ENCODE peak calls at places on chromosomes 7 and 10, in ten cellular contexts. Y, P, A, U, G, V, N, Q, T and Z are unnamed samples.

GRCh38 chr7:110264288-110264687 is 826.6 kb upstream of the LRRN3 start:
- DNase-seq in Y (no peak), P (no peak), A (no peak), U (no peak), G (no peak), V (no peak), N (no peak), Q (no peak), T (no peak), Z (no peak)

GRCh38 chr7:133230591-133231194 is 22.2 kb upstream of the EXOC4 start:
- DNase-seq in Y (peak; percentile 75), P (peak; percentile 61), A (peak; percentile 27), U (peak; percentile 58), G (peak; percentile 72), V (no peak), N (peak; percentile 32), Q (peak; percentile 35), T (no peak), Z (no peak)

GRCh38 chr7:98872328-98872924 is 2.6 kb upstream of the TMEM130 start:
- DNase-seq in Y (no peak), P (no peak), A (no peak), U (no peak), G (no peak), V (peak; percentile 6), N (no peak), Q (no peak), T (no peak), Z (peak; percentile 13)

GRCh38 chr10:129894721-129895120 is 69.4 kb downstream of the EBF3 start:
- DNase-seq in Y (no peak), P (no peak), A (no peak), U (no peak), G (no peak), V (no peak), N (no peak), Q (no peak), T (no peak), Z (no peak)

GRCh38 chr7:106345421-106346166 is 60.8 kb upstream of the NAMPT start:
- DNase-seq in Y (peak; percentile 78), P (no peak), A (no peak), U (no peak), G (peak; percentile 64), V (no peak), N (no peak), Q (no peak), T (no peak), Z (no peak)

GRCh38 chr7:130733866-130734524 is at the start of gene KLF14:
- DNase-seq in Y (peak; percentile 20), P (peak; percentile 30), A (no peak), U (peak; percentile 16), G (no peak), V (peak; percentile 66), N (peak; percentile 19), Q (peak; percentile 17), T (peak; percentile 24), Z (no peak)

GRCh38 chr7:85130702-85131101 is 56.2 kb downstream of the SEMA3D start:
- DNase-seq in Y (no peak), P (no peak), A (no peak), U (no peak), G (no peak), V (no peak), N (no peak), Q (no peak), T (no peak), Z (no peak)

GRCh38 chr10:133359554-133359971 is 1.7 kb upstream of the FUOM start:
- DNase-seq in Y (no peak), P (peak; percentile 56), A (peak; percentile 28), U (no peak), G (no peak), V (no peak), N (peak; percentile 28), Q (peak; percentile 82), T (peak; percentile 60), Z (no peak)

GRCh38 chr7:99000904-99001442 is 122.6 kb downstream of the TRRAP start:
- DNase-seq in Y (no peak), P (no peak), A (no peak), U (no peak), G (no peak), V (peak; percentile 18), N (no peak), Q (no peak), T (no peak), Z (no peak)

GRCh38 chr7:137283147-137283546 is 60.4 kb downstream of the PTN start:
- DNase-seq in Y (no peak), P (no peak), A (no peak), U (no peak), G (no peak), V (no peak), N (no peak), Q (no peak), T (no peak), Z (no peak)

GRCh38 chr10:18260308-18260971 is 120.2 kb downstream of the CACNB2 start:
- DNase-seq in Y (no peak), P (no peak), A (no peak), U (no peak), G (no peak), V (no peak), N (no peak), Q (no peak), T (no peak), Z (no peak)

GRCh38 chr7:40604601-40605438 is 470.0 kb downstream of the SUGCT start:
- DNase-seq in Y (peak; percentile 81), P (peak; percentile 72), A (no peak), U (peak; percentile 56), G (peak; percentile 77), V (no peak), N (no peak), Q (peak; percentile 22), T (peak; percentile 63), Z (no peak)

GRCh38 chr7:28055161-28055544 is 125.4 kb downstream of the JAZF1 start:
- DNase-seq in Y (no peak), P (no peak), A (no peak), U (no peak), G (no peak), V (no peak), N (no peak), Q (no peak), T (no peak), Z (no peak)

GRCh38 chr7:92904292-92905131 is 68.1 kb upstream of the CDK6 start:
- DNase-seq in Y (peak; percentile 84), P (peak; percentile 60), A (peak; percentile 57), U (no peak), G (peak; percentile 72), V (no peak), N (peak; percentile 98), Q (no peak), T (no peak), Z (peak; percentile 48)

GRCh38 chr7:34081931-34082330 is 176.6 kb downstream of the BMPER start:
- DNase-seq in Y (no peak), P (no peak), A (no peak), U (no peak), G (no peak), V (no peak), N (no peak), Q (no peak), T (no peak), Z (no peak)

GRCh38 chr7:139341058-139341775 is at the start of gene FMC1:
- DNase-seq in Y (peak; percentile 97), P (peak; percentile 90), A (peak; percentile 72), U (peak; percentile 83), G (peak; percentile 97), V (peak; percentile 96), N (peak; percentile 89), Q (peak; percentile 94), T (peak; percentile 95), Z (peak; percentile 95)
- TF ChIP-seq CTCF in Y (peak; percentile 36), P (peak; percentile 34), A (peak; percentile 47), U (peak; percentile 46), G (peak; percentile 19), V (no peak), N (peak; percentile 41), Q (peak; percentile 54), T (no peak), Z (peak; percentile 70)

GRCh38 chr10:12615296-12616220 is 266.2 kb downstream of the CAMK1D start:
- DNase-seq in Y (no peak), P (no peak), A (no peak), U (no peak), G (no peak), V (no peak), N (no peak), Q (no peak), T (no peak), Z (no peak)

GRCh38 chr10:12622016-12622415 is 272.7 kb downstream of the CAMK1D start:
- DNase-seq in Y (no peak), P (no peak), A (no peak), U (no peak), G (no peak), V (no peak), N (no peak), Q (no peak), T (no peak), Z (no peak)

GRCh38 chr10:12614390-12615003 is 265.1 kb downstream of the CAMK1D start:
- DNase-seq in Y (no peak), P (no peak), A (no peak), U (no peak), G (no peak), V (no peak), N (no peak), Q (no peak), T (no peak), Z (no peak)

GRCh38 chr10:12613144-12613543 is 263.8 kb downstream of the CAMK1D start:
- DNase-seq in Y (no peak), P (no peak), A (no peak), U (no peak), G (no peak), V (no peak), N (no peak), Q (no peak), T (no peak), Z (no peak)

GRCh38 chr10:12617205-12618175 is 268.1 kb downstream of the CAMK1D start:
- DNase-seq in Y (no peak), P (no peak), A (no peak), U (no peak), G (no peak), V (no peak), N (peak; percentile 14), Q (no peak), T (no peak), Z (no peak)
- TF ChIP-seq CTCF in Y (no peak), P (no peak), A (no peak), U (no peak), G (no peak), V (no peak), N (no peak), Q (no peak), T (no peak), Z (no peak)

GRCh38 chr7:7247658-7248057 is 65.3 kb downstream of the C1GALT1 start:
- DNase-seq in Y (no peak), P (no peak), A (no peak), U (no peak), G (no peak), V (no peak), N (no peak), Q (no peak), T (no peak), Z (no peak)
- TF ChIP-seq CTCF in Y (no peak), P (no peak), A (no peak), U (no peak), G (no peak), V (no peak), N (no peak), Q (no peak), T (no peak), Z (no peak)

DNA sequence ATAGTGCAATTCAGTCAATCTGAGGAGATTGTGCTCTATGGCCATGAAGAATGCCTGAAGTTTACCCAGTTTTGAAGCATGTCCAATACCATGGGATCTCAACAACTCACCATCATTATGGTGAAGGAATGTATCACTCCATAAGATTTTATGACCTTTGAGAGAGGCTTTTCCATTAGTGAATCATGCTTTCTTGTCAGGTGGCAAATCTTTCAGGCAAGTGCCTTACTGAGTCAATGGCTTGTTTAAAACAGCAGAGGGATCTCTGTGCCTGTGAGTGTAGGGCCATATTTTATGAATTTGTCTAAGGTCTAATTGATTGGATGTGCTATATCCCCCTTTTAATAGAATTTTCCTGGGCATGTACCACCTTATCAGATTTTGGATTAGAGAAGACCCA is 131.5 kb downstream of the CCDC7 start:
- DNase-seq in Y (no peak), P (no peak), A (no peak), U (no peak), G (no peak), V (no peak), N (peak; percentile 21), Q (no peak), T (no peak), Z (no peak)
- TF ChIP-seq CTCF in Y (no peak), P (no peak), A (no peak), U (no peak), G (no peak), V (no peak), N (no peak), Q (no peak), T (no peak), Z (no peak)